ENCODE peak calls at places on chromosome 19, in nine cellular contexts. N is GM04503; T is activated CD4-positive, alpha-beta T cell treated with anti-CD3 and anti-CD28 coated beads, Interleukin-2, amount 50 U/mL, for 24 hours; C is NCI-H748 treated with DMSO at 0.1 percent for 48 hours; P is cardiac muscle cell; I is H54; X is CD4-positive, alpha-beta memory T cell; K is stimulated activated CD4-positive, alpha-beta T cell treated with anti-CD3 and anti-CD28 coated beads, Interleukin-4, amount 100 ng/mL, for 4 hours; L is T47D. H is an unnamed sample.

GRCh38 chr19:7766535-7766934 is 3.5 kb downstream of the CLEC4M start:
- DNase-seq in N (no peak), T (no peak), C (no peak), P (no peak), I (no peak), X (no peak), K (no peak), L (no peak), H (no peak)

GRCh38 chr19:43526884-43527859 is at the start of gene ETHE1:
- DNase-seq in N (no peak), T (peak; percentile 49), C (peak; percentile 57), P (peak; percentile 70), I (peak; percentile 88), X (peak; percentile 67), K (peak; percentile 78), L (peak; percentile 44), H (peak; percentile 75)

GRCh38 chr19:14511245-14511625 is 7.0 kb downstream of the DNAJB1 start:
- DNase-seq in N (no peak), T (no peak), C (no peak), P (no peak), I (no peak), X (no peak), K (no peak), L (no peak), H (no peak)

GRCh38 chr19:10333758-10334339 is 520 bp upstream of the RAVER1 start:
- DNase-seq in N (no peak), T (no peak), C (no peak), P (no peak), I (no peak), X (no peak), K (no peak), L (no peak), H (no peak)

GRCh38 chr19:1481224-1481892 is 2.3 kb upstream of the C19orf25 start:
- DNase-seq in N (no peak), T (no peak), C (no peak), P (no peak), I (no peak), X (no peak), K (no peak), L (no peak), H (no peak)

GRCh38 chr19:38736036-38736412 is 8.2 kb downstream of the CAPN12 start:
- DNase-seq in N (no peak), T (no peak), C (peak; percentile 24), P (no peak), I (no peak), X (peak; percentile 59), K (peak; percentile 58), L (no peak), H (no peak)

GRCh38 chr19:31717316-31717715 is 368.1 kb upstream of the TSHZ3 start:
- DNase-seq in N (no peak), T (no peak), C (no peak), P (no peak), I (no peak), X (no peak), K (no peak), L (no peak), H (no peak)

GRCh38 chr19:19304186-19304975 is 15.9 kb downstream of the SUGP1 start:
- DNase-seq in N (no peak), T (no peak), C (no peak), P (no peak), I (no peak), X (no peak), K (no peak), L (no peak), H (no peak)

GRCh38 chr19:17765069-17765618 is 13.9 kb downstream of the FCHO1 start:
- DNase-seq in N (no peak), T (no peak), C (no peak), P (no peak), I (no peak), X (no peak), K (no peak), L (no peak), H (no peak)

GRCh38 chr19:53365899-53366493 is 491 bp downstream of the ZNF525 start:
- DNase-seq in N (no peak), T (peak; percentile 25), C (no peak), P (no peak), I (no peak), X (no peak), K (peak; percentile 19), L (no peak), H (no peak)

GRCh38 chr19:11570039-11570462 is 7.4 kb downstream of the ACP5 start:
- DNase-seq in N (no peak), T (no peak), C (no peak), P (no peak), I (no peak), X (no peak), K (no peak), L (no peak), H (no peak)

GRCh38 chr19:48967346-48968178 is 2.5 kb downstream of the FTL start:
- DNase-seq in N (no peak), T (no peak), C (no peak), P (peak; percentile 86), I (no peak), X (no peak), K (no peak), L (no peak), H (no peak)

GRCh38 chr19:48635263-48635965 is 1.8 kb downstream of the DBP start:
- DNase-seq in N (no peak), T (peak; percentile 65), C (peak; percentile 51), P (peak; percentile 52), I (no peak), X (peak; percentile 73), K (peak; percentile 81), L (peak; percentile 61), H (peak; percentile 56)

GRCh38 chr19:23420824-23421223 is 25.6 kb upstream of the ZNF91 start:
- DNase-seq in N (no peak), T (no peak), C (no peak), P (no peak), I (no peak), X (no peak), K (no peak), L (no peak), H (no peak)

H was measured in HAP-1.